ENCODE peak calls at places on chromosomes 13 and 19, in six cellular contexts. One of them, this sample, is unnamed. For H3K27me3, the result is how much of the 10 kb centered on the place peaks cover.

GRCh38 chr19:3514930-3515329 is 8.8 kb downstream of the FZR1 start:
- DNase-seq in PC-9: no peak
- DNase-seq in pancreas: no peak
- DNase-seq in suprapubic skin: no peak
- DNase-seq in PC-3: no peak
- DNase-seq in fibroblast of lung: no peak
- DNase-seq in this sample: no peak

GRCh38 chr13:113840541-113841354 is 23.1 kb downstream of the GAS6 start:
- DNase-seq in fibroblast of lung: peak
- DNase-seq in PC-3: no peak
- DNase-seq in suprapubic skin: no peak
- DNase-seq in pancreas: peak
- DNase-seq in PC-9: no peak
- DNase-seq in this sample: no peak

GRCh38 chr13:33017410-33017929 is 1.2 kb downstream of the KL start:
- DNase-seq in pancreas: no peak
- DNase-seq in suprapubic skin: no peak
- DNase-seq in PC-3: no peak
- DNase-seq in fibroblast of lung: peak
- DNase-seq in PC-9: no peak
- DNase-seq in this sample: no peak

GRCh38 chr19:15551183-15552004 is 43.1 kb downstream of the CYP4F22 start:
- DNase-seq in pancreas: peak
- DNase-seq in PC-9: peak
- DNase-seq in fibroblast of lung: peak
- DNase-seq in PC-3: peak
- DNase-seq in suprapubic skin: no peak
- DNase-seq in this sample: no peak

GRCh38 chr19:343941-344624 is 513 bp downstream of the MIER2 start:
- DNase-seq in PC-3: no peak
- DNase-seq in PC-9: no peak
- DNase-seq in suprapubic skin: no peak
- DNase-seq in fibroblast of lung: peak
- DNase-seq in pancreas: no peak
- DNase-seq in this sample: no peak

GRCh38 chr13:32443111-32443510 is 15.2 kb upstream of the N4BP2L1 start:
- DNase-seq in PC-9: no peak
- DNase-seq in suprapubic skin: no peak
- DNase-seq in pancreas: no peak
- DNase-seq in PC-3: peak
- DNase-seq in fibroblast of lung: peak
- DNase-seq in this sample: no peak

GRCh38 chr19:16095071-16095571 is 16.6 kb upstream of the RAB8A start:
- DNase-seq in pancreas: no peak
- DNase-seq in fibroblast of lung: no peak
- DNase-seq in PC-3: no peak
- DNase-seq in suprapubic skin: no peak
- DNase-seq in PC-9: no peak
- DNase-seq in this sample: no peak

GRCh38 chr13:109408596-109409382 is 377.6 kb downstream of the IRS2 start:
- DNase-seq in suprapubic skin: no peak
- DNase-seq in fibroblast of lung: peak
- DNase-seq in PC-9: no peak
- DNase-seq in PC-3: no peak
- DNase-seq in pancreas: no peak
- DNase-seq in this sample: no peak

GRCh38 chr13:39895254-39895653 is 239.8 kb downstream of the COG6 start:
- DNase-seq in PC-3: no peak
- DNase-seq in suprapubic skin: no peak
- DNase-seq in fibroblast of lung: no peak
- DNase-seq in PC-9: no peak
- DNase-seq in pancreas: no peak
- DNase-seq in this sample: no peak

GRCh38 chr13:67258482-67258881 is 28.3 kb upstream of the PCDH9 start:
- DNase-seq in PC-9: no peak
- DNase-seq in PC-3: no peak
- DNase-seq in suprapubic skin: no peak
- DNase-seq in fibroblast of lung: no peak
- DNase-seq in pancreas: no peak
- DNase-seq in this sample: no peak

GRCh38 chr19:47610546-47610894 is 1.6 kb downstream of the BICRA start:
- DNase-seq in fibroblast of lung: no peak
- DNase-seq in PC-9: no peak
- DNase-seq in pancreas: no peak
- DNase-seq in suprapubic skin: no peak
- DNase-seq in PC-3: no peak
- DNase-seq in this sample: no peak

GRCh38 chr13:45909089-45909488 is 57.5 kb upstream of the SIAH3 start:
- DNase-seq in fibroblast of lung: no peak
- DNase-seq in suprapubic skin: no peak
- DNase-seq in PC-9: no peak
- DNase-seq in PC-3: no peak
- DNase-seq in pancreas: no peak
- DNase-seq in this sample: no peak

GRCh38 chr19:8477889-8478288 is 24.6 kb downstream of the PRAM1 start:
- DNase-seq in PC-3: no peak
- DNase-seq in suprapubic skin: no peak
- DNase-seq in PC-9: no peak
- DNase-seq in fibroblast of lung: no peak
- DNase-seq in pancreas: no peak
- DNase-seq in this sample: no peak

GRCh38 chr19:45404557-45405434 is at the start of gene PPP1R13L:
- DNase-seq in PC-3: peak
- DNase-seq in fibroblast of lung: peak
- DNase-seq in PC-9: peak
- DNase-seq in pancreas: peak
- DNase-seq in suprapubic skin: peak
- DNase-seq in this sample: peak

GRCh38 chr19:2286402-2287140 is 4.6 kb upstream of the PEAK3 start:
- DNase-seq in suprapubic skin: no peak
- DNase-seq in pancreas: no peak
- DNase-seq in PC-3: no peak
- DNase-seq in fibroblast of lung: no peak
- DNase-seq in PC-9: no peak
- DNase-seq in this sample: no peak

GRCh38 chr19:13031917-13032623 is 36.8 kb downstream of the NFIX start:
- DNase-seq in fibroblast of lung: peak
- DNase-seq in pancreas: no peak
- DNase-seq in PC-9: peak
- DNase-seq in suprapubic skin: no peak
- DNase-seq in PC-3: peak
- DNase-seq in this sample: no peak

GRCh38 chr19:54896036-54896435 is 9.9 kb upstream of the NCR1 start:
- DNase-seq in PC-3: no peak
- DNase-seq in fibroblast of lung: no peak
- DNase-seq in suprapubic skin: no peak
- DNase-seq in PC-9: no peak
- DNase-seq in pancreas: no peak
- DNase-seq in this sample: no peak

GRCh38 chr19:4638828-4639530 is at the start of gene TNFAIP8L1:
- DNase-seq in PC-3: peak
- DNase-seq in pancreas: peak
- DNase-seq in fibroblast of lung: peak
- DNase-seq in suprapubic skin: peak
- DNase-seq in PC-9: peak
- DNase-seq in this sample: peak
- H3K27ac ChIP-seq in PC-3: peak
- H3K27ac ChIP-seq in pancreas: no peak
- H3K27ac ChIP-seq in fibroblast of lung: peak
- H3K27ac ChIP-seq in suprapubic skin: peak
- H3K27ac ChIP-seq in PC-9: no peak
- H3K27ac ChIP-seq in this sample: peak

GRCh38 chr13:110960219-110960618 is 45.4 kb upstream of the ANKRD10 start:
- DNase-seq in PC-3: no peak
- DNase-seq in PC-9: no peak
- DNase-seq in pancreas: no peak
- DNase-seq in suprapubic skin: no peak
- DNase-seq in fibroblast of lung: no peak
- DNase-seq in this sample: no peak

GRCh38 chr13:110953416-110953815 is 38.5 kb upstream of the ANKRD10 start:
- DNase-seq in PC-9: no peak
- DNase-seq in PC-3: no peak
- DNase-seq in suprapubic skin: no peak
- DNase-seq in pancreas: no peak
- DNase-seq in fibroblast of lung: no peak
- DNase-seq in this sample: no peak

GRCh38 chr13:110953833-110954532 is 39.1 kb upstream of the ANKRD10 start:
- DNase-seq in fibroblast of lung: no peak
- DNase-seq in suprapubic skin: no peak
- DNase-seq in PC-9: no peak
- DNase-seq in PC-3: no peak
- DNase-seq in pancreas: no peak
- DNase-seq in this sample: no peak

GRCh38 chr13:110957931-110958330 is 43.1 kb upstream of the ANKRD10 start:
- DNase-seq in pancreas: no peak
- DNase-seq in fibroblast of lung: no peak
- DNase-seq in PC-3: no peak
- DNase-seq in PC-9: no peak
- DNase-seq in suprapubic skin: no peak
- DNase-seq in this sample: no peak

DNA sequence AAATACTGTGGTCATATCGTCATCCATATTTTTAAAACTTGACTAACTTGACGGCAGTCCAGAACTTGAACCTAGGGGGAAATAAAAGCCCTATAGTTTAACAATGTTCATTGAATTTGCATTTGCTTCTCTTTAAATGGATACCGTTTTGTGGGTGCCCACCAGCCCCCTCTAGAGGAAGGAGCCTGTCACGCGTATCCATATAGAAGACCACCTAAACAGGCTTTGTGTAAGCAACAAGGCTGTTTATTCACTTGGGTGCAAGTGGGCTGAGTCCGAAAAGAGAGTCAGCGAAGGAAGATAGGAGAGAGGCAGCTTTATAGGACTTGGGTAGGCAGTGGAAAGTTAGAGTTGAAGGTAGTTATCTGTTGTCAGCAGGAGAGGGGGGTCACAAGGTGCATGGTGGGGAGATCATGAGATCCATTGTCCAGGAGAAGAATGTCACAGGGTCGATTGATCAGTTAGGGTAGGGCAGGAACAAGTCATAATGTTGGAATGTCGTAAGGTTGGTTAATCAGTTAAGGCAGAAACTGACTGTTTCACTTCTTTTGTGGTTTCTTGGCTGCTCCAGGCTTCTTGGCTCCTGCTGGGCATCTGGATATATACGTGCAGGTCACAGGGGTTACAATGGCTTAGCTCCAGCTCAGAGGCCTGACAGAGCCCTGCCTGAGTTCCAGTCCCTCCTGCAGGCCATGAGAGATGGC is 42.5 kb upstream of the ANKRD10 start:
- DNase-seq in PC-9: peak
- DNase-seq in pancreas: no peak
- DNase-seq in fibroblast of lung: peak
- DNase-seq in suprapubic skin: no peak
- DNase-seq in PC-3: peak
- DNase-seq in this sample: no peak
- TF ChIP-seq CTCF in PC-9: peak
- TF ChIP-seq CTCF in pancreas: no peak
- TF ChIP-seq CTCF in fibroblast of lung: peak
- TF ChIP-seq CTCF in suprapubic skin: no peak
- TF ChIP-seq CTCF in PC-3: peak
- TF ChIP-seq CTCF in this sample: peak

GRCh38 chr19:53597023-53597422 is 34.8 kb upstream of the DPRX start:
- DNase-seq in fibroblast of lung: no peak
- DNase-seq in PC-3: no peak
- DNase-seq in pancreas: no peak
- DNase-seq in suprapubic skin: no peak
- DNase-seq in PC-9: peak
- DNase-seq in this sample: no peak

GRCh38 chr19:53595510-53595867 is 36.3 kb upstream of the DPRX start:
- DNase-seq in PC-9: no peak
- DNase-seq in suprapubic skin: no peak
- DNase-seq in fibroblast of lung: no peak
- DNase-seq in pancreas: no peak
- DNase-seq in PC-3: no peak
- DNase-seq in this sample: no peak

GRCh38 chr19:53596056-53596455 is 35.7 kb upstream of the DPRX start:
- DNase-seq in PC-3: no peak
- DNase-seq in suprapubic skin: no peak
- DNase-seq in pancreas: no peak
- DNase-seq in PC-9: no peak
- DNase-seq in fibroblast of lung: no peak
- DNase-seq in this sample: no peak

GRCh38 chr19:53598361-53598760 is 33.4 kb upstream of the DPRX start:
- DNase-seq in PC-3: no peak
- DNase-seq in PC-9: no peak
- DNase-seq in suprapubic skin: no peak
- DNase-seq in pancreas: no peak
- DNase-seq in fibroblast of lung: no peak
- DNase-seq in this sample: no peak

DNA sequence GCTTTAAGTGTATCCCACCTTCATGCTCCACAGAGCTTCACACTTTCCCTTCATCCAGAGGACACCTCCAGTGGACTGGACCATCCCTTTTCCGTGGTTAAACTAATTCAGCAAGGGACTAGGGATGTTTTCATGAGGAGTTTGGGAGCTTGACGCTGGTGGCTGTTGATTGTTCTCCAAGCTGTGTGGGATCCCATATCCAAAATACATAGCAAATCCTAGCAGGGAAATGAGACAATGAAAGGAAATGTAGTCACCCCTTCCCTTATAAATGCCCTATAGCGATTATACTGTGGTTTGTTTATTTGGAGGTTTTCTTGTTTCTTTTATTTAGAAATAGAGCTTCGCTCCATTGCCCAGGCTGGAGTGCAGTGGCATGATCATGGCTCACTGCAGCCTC is 31.6 kb upstream of the DPRX start:
- DNase-seq in fibroblast of lung: no peak
- DNase-seq in PC-3: no peak
- DNase-seq in PC-9: no peak
- DNase-seq in suprapubic skin: no peak
- DNase-seq in pancreas: no peak
- DNase-seq in this sample: no peak
- H3K27me3 ChIP-seq in fibroblast of lung: under half
- H3K27me3 ChIP-seq in PC-3: under half
- H3K27me3 ChIP-seq in PC-9: under half
- H3K27me3 ChIP-seq in suprapubic skin: under half
- H3K27me3 ChIP-seq in pancreas: under half
- H3K27me3 ChIP-seq in this sample: under half

DNA sequence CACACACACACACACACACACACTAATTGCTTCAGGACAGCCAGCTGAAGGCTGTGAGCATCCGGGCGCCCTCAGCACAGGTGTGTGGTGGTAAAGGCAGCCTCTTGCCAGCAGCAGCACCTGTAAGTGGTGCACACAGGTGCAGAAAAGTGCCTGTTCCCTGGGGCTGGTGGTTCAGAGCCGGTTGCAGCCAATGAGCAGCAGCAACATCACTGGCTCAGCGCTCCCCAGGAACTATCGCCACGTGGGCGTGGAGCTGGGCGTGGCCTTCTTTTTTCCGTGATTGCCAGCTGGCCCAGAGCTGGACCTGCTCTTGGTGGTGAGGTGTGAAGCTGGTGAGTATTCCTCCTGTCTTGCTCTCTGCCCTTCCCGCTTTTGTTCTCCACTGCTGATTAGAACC is at the start of gene NLRP5:
- DNase-seq in fibroblast of lung: no peak
- DNase-seq in pancreas: no peak
- DNase-seq in suprapubic skin: no peak
- DNase-seq in PC-3: no peak
- DNase-seq in PC-9: no peak
- DNase-seq in this sample: no peak
- H3K27ac ChIP-seq in fibroblast of lung: no peak
- H3K27ac ChIP-seq in pancreas: no peak
- H3K27ac ChIP-seq in suprapubic skin: no peak
- H3K27ac ChIP-seq in PC-3: no peak
- H3K27ac ChIP-seq in PC-9: no peak
- H3K27ac ChIP-seq in this sample: no peak